ENCODE peak calls at places on chromosomes 3 and 15, in eight cellular contexts. Q is occipital lobe; U is activated CD8-positive, alpha-beta memory T cell treated with anti-CD3 and anti-CD28 coated beads, Interleukin-2, amount 10 ng/mL, durations not matched to agents 7 days and 5 days; W is left colon; Y is sigmoid colon; J is iPS DF 19.7; E is heart left ventricle; V is SW 1271. Z is an unnamed sample.

GRCh38 chr3:105752791-105753415 is 115.9 kb downstream of the CBLB start:
- DNase-seq in Q (no peak), U (peak), Y (no peak), J (no peak), V (no peak), E (no peak), W (no peak), Z (peak)

GRCh38 chr3:4741404-4742307 is 237.6 kb upstream of the BHLHE40 start:
- DNase-seq in J (no peak), V (no peak), Y (peak), Q (peak), U (no peak), E (no peak), W (peak), Z (peak)

GRCh38 chr15:58472821-58473581 is 41.2 kb downstream of the LIPC start:
- DNase-seq in Q (no peak), Y (no peak), V (no peak), W (no peak), U (peak), J (no peak), E (no peak), Z (no peak)

GRCh38 chr3:119597548-119598288 is at the start of gene PLA1A:
- DNase-seq in E (no peak), J (no peak), W (no peak), V (no peak), Y (no peak), U (no peak), Q (no peak), Z (no peak)

GRCh38 chr15:89824607-89824867 is 9.9 kb upstream of the ANPEP start:
- DNase-seq in W (no peak), U (no peak), V (no peak), E (no peak), Y (peak), Q (no peak), J (no peak), Z (no peak)

GRCh38 chr15:72864681-72865080 is 81.1 kb upstream of the ADPGK start:
- DNase-seq in V (no peak), Y (no peak), Q (no peak), U (no peak), J (no peak), W (no peak), E (no peak), Z (no peak)

GRCh38 chr3:11820540-11821041 is 26.1 kb downstream of the TAMM41 start:
- DNase-seq in V (no peak), E (no peak), W (no peak), U (peak), J (no peak), Y (no peak), Q (no peak), Z (no peak)

GRCh38 chr3:133114198-133114597 is 76.0 kb downstream of the TMEM108 start:
- DNase-seq in V (no peak), E (no peak), U (no peak), J (no peak), Y (no peak), Q (no peak), W (no peak), Z (no peak)

GRCh38 chr3:189954733-189955665 is 165.7 kb downstream of the P3H2 start:
- DNase-seq in Q (no peak), W (no peak), J (no peak), Y (no peak), E (no peak), V (no peak), U (no peak), Z (no peak)

GRCh38 chr15:47507221-47507985 is 209.9 kb upstream of the SEMA6D start:
- DNase-seq in W (no peak), J (no peak), E (no peak), U (no peak), Y (no peak), V (no peak), Q (no peak), Z (no peak)

GRCh38 chr3:129936757-129937156 is 37.8 kb upstream of the TRH start:
- DNase-seq in Y (peak), J (no peak), Q (peak), W (peak), U (peak), V (peak), E (no peak), Z (peak)

Z was measured in transverse colon.